ENCODE peak calls at places on chromosomes 6 and 20, in six cellular contexts. One of them, this sample, is unnamed. For H3K4me1, the result is how much of the 10 kb centered on the place peaks cover.

GRCh38 chr6:132763269-132763668 is 5.6 kb upstream of the VNN2 start:
- DNase-seq in mammary epithelial cell: no peak
- DNase-seq in endothelial cell of umbilical vein: no peak
- DNase-seq in DND-41: peak
- DNase-seq in GM23338: peak
- DNase-seq in HCT116: no peak
- DNase-seq in this sample: no peak

GRCh38 chr6:139983555-139984276 is 609.3 kb upstream of the CITED2 start:
- DNase-seq in mammary epithelial cell: no peak
- DNase-seq in endothelial cell of umbilical vein: no peak
- DNase-seq in DND-41: no peak
- DNase-seq in GM23338: no peak
- DNase-seq in HCT116: no peak
- DNase-seq in this sample: no peak

GRCh38 chr6:81753709-81754678 is 1.5 kb upstream of the TENT5A start:
- DNase-seq in mammary epithelial cell: peak
- DNase-seq in endothelial cell of umbilical vein: peak
- DNase-seq in DND-41: no peak
- DNase-seq in GM23338: peak
- DNase-seq in HCT116: peak
- DNase-seq in this sample: no peak

GRCh38 chr6:3610206-3610605 is 141.3 kb downstream of the PXDC1 start:
- DNase-seq in mammary epithelial cell: peak
- DNase-seq in endothelial cell of umbilical vein: peak
- DNase-seq in DND-41: no peak
- DNase-seq in GM23338: no peak
- DNase-seq in HCT116: no peak
- DNase-seq in this sample: peak

GRCh38 chr6:11654876-11655275 is 117.3 kb downstream of the TMEM170B start:
- DNase-seq in mammary epithelial cell: no peak
- DNase-seq in endothelial cell of umbilical vein: peak
- DNase-seq in DND-41: no peak
- DNase-seq in GM23338: no peak
- DNase-seq in HCT116: no peak
- DNase-seq in this sample: no peak

GRCh38 chr6:37547564-37548061 is 47.9 kb upstream of the CCDC167 start:
- DNase-seq in mammary epithelial cell: peak
- DNase-seq in endothelial cell of umbilical vein: peak
- DNase-seq in DND-41: no peak
- DNase-seq in GM23338: no peak
- DNase-seq in HCT116: no peak
- DNase-seq in this sample: peak

GRCh38 chr6:17101422-17102257 is at the start of gene STMND1:
- DNase-seq in mammary epithelial cell: peak
- DNase-seq in endothelial cell of umbilical vein: peak
- DNase-seq in DND-41: no peak
- DNase-seq in GM23338: peak
- DNase-seq in HCT116: no peak
- DNase-seq in this sample: no peak

GRCh38 chr6:116088946-116089345 is 11.7 kb upstream of the NT5DC1 start:
- DNase-seq in mammary epithelial cell: no peak
- DNase-seq in endothelial cell of umbilical vein: no peak
- DNase-seq in DND-41: no peak
- DNase-seq in GM23338: no peak
- DNase-seq in HCT116: no peak
- DNase-seq in this sample: no peak

GRCh38 chr6:63558270-63558669 is 14.0 kb upstream of the LOC128125822 start:
- DNase-seq in mammary epithelial cell: no peak
- DNase-seq in endothelial cell of umbilical vein: no peak
- DNase-seq in DND-41: no peak
- DNase-seq in GM23338: no peak
- DNase-seq in HCT116: no peak
- DNase-seq in this sample: no peak

GRCh38 chr6:5968817-5969726 is 37.7 kb downstream of the NRN1 start:
- DNase-seq in mammary epithelial cell: peak
- DNase-seq in endothelial cell of umbilical vein: peak
- DNase-seq in DND-41: no peak
- DNase-seq in GM23338: peak
- DNase-seq in HCT116: peak
- DNase-seq in this sample: no peak

GRCh38 chr6:156919370-156919769 is 142.2 kb downstream of the ARID1B start:
- DNase-seq in mammary epithelial cell: no peak
- DNase-seq in endothelial cell of umbilical vein: no peak
- DNase-seq in DND-41: no peak
- DNase-seq in GM23338: no peak
- DNase-seq in HCT116: no peak
- DNase-seq in this sample: no peak

GRCh38 chr6:13908955-13909381 is 15.8 kb upstream of the RNF182 start:
- DNase-seq in mammary epithelial cell: peak
- DNase-seq in endothelial cell of umbilical vein: peak
- DNase-seq in DND-41: peak
- DNase-seq in GM23338: peak
- DNase-seq in HCT116: peak
- DNase-seq in this sample: no peak

DNA sequence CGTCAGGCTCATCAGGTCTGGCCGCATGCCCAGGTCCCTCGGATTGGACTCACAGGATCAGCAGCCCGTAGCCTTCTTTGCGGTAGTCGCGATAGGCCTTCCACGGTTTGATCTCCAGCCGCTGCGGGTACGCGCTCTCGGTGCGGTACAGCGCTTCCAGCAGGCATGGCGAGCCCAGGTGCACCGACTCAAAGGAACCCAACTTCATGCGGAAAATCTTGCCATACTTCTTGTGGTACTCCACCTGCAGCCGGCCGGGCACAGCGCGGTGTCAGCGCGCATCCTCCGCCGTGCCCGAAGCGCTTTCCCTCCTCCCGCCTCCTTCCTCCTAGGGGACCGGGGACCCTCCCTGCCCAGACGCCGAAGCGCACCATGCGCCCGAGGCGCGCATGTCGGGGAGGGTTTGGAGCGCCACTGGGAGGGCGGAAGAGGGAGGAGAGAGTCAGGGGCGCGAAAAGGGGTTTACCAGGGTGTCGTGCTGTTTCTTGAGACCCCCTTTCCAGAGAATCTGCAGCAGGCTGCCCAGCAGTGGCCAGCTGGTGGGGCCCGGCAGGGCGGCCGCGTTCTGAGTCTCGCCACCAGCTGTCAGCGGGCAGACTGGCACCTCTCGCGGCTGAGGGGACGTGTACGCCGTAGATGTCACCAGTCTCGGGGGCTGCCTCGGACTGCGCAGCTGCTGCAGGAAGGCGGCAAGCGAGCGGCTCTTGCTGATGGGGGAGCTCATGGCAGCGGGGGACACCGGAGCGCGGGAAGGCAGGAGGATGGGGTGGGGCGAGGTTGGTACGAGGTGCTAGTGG is 732 bp downstream of the CYP24A1 start:
- DNase-seq in mammary epithelial cell: peak
- DNase-seq in endothelial cell of umbilical vein: no peak
- DNase-seq in DND-41: no peak
- DNase-seq in GM23338: peak
- DNase-seq in HCT116: no peak
- DNase-seq in this sample: no peak
- TF ChIP-seq EZH2 in mammary epithelial cell: no peak
- TF ChIP-seq EZH2 in endothelial cell of umbilical vein: no peak
- TF ChIP-seq EZH2 in DND-41: no peak
- TF ChIP-seq EZH2 in GM23338: peak
- TF ChIP-seq EZH2 in HCT116: no peak
- TF ChIP-seq EZH2 in this sample: no peak

GRCh38 chr6:53171605-53172467 is 23.2 kb upstream of the GCM1 start:
- DNase-seq in mammary epithelial cell: peak
- DNase-seq in endothelial cell of umbilical vein: peak
- DNase-seq in DND-41: peak
- DNase-seq in GM23338: peak
- DNase-seq in HCT116: peak
- DNase-seq in this sample: no peak
- H2AFZ ChIP-seq in mammary epithelial cell: no peak
- H2AFZ ChIP-seq in endothelial cell of umbilical vein: no peak
- H2AFZ ChIP-seq in DND-41: no peak
- H2AFZ ChIP-seq in GM23338: no peak
- H2AFZ ChIP-seq in HCT116: peak
- H2AFZ ChIP-seq in this sample: no peak

GRCh38 chr6:143697401-143697800 is 19.6 kb downstream of the PHACTR2 start:
- DNase-seq in mammary epithelial cell: no peak
- DNase-seq in endothelial cell of umbilical vein: peak
- DNase-seq in DND-41: no peak
- DNase-seq in GM23338: no peak
- DNase-seq in HCT116: no peak
- DNase-seq in this sample: no peak

GRCh38 chr6:143694560-143694959 is 16.8 kb downstream of the PHACTR2 start:
- DNase-seq in mammary epithelial cell: peak
- DNase-seq in endothelial cell of umbilical vein: peak
- DNase-seq in DND-41: no peak
- DNase-seq in GM23338: no peak
- DNase-seq in HCT116: no peak
- DNase-seq in this sample: no peak

GRCh38 chr6:143695106-143696059 is 17.6 kb downstream of the PHACTR2 start:
- DNase-seq in mammary epithelial cell: no peak
- DNase-seq in endothelial cell of umbilical vein: peak
- DNase-seq in DND-41: no peak
- DNase-seq in GM23338: no peak
- DNase-seq in HCT116: no peak
- DNase-seq in this sample: no peak

GRCh38 chr6:143698329-143698728 is 20.6 kb downstream of the PHACTR2 start:
- DNase-seq in mammary epithelial cell: no peak
- DNase-seq in endothelial cell of umbilical vein: no peak
- DNase-seq in DND-41: no peak
- DNase-seq in GM23338: no peak
- DNase-seq in HCT116: no peak
- DNase-seq in this sample: no peak

DNA sequence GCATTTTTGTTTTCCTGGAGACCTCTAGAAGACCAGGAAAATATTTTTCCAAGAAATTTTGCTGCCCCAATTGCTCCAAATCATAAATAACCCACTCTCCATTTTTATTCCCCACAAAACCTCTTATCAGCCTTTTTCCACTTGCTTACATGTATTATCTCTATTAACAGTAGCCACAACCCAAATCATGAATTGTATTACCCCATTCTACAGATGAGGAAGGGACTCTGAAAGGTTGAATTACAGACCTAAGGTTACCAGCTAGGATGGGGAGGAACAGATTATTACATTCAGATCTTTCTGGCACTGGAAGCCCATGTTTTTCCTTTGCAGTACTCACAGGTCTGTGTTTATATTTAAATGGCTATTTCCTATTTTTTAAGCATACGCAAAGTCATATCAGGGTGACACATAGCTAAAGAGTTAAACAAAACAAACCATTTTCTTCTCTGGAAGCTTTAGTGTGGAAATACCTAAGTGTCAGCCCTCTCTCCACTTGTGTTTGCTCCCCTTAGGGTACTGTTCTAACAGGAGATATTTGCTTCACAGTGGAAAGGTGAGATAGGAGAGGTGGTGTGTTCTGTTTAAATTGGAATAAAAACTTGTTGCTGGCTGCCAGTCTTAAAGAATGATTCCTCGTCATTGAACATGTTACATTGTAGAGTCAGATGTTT is 18.7 kb downstream of the PHACTR2 start:
- DNase-seq in mammary epithelial cell: no peak
- DNase-seq in endothelial cell of umbilical vein: peak
- DNase-seq in DND-41: no peak
- DNase-seq in GM23338: no peak
- DNase-seq in HCT116: no peak
- DNase-seq in this sample: no peak
- H3K4me1 ChIP-seq in mammary epithelial cell: under half
- H3K4me1 ChIP-seq in endothelial cell of umbilical vein: half or more
- H3K4me1 ChIP-seq in DND-41: under half
- H3K4me1 ChIP-seq in GM23338: half or more
- H3K4me1 ChIP-seq in HCT116: under half
- H3K4me1 ChIP-seq in this sample: under half

GRCh38 chr20:40689943-40690835 is 1.2 kb upstream of the MAFB start:
- DNase-seq in mammary epithelial cell: peak
- DNase-seq in endothelial cell of umbilical vein: peak
- DNase-seq in DND-41: peak
- DNase-seq in GM23338: peak
- DNase-seq in HCT116: peak
- DNase-seq in this sample: peak
- TF ChIP-seq EZH2 in mammary epithelial cell: no peak
- TF ChIP-seq EZH2 in endothelial cell of umbilical vein: peak
- TF ChIP-seq EZH2 in DND-41: no peak
- TF ChIP-seq EZH2 in GM23338: peak
- TF ChIP-seq EZH2 in HCT116: no peak
- TF ChIP-seq EZH2 in this sample: no peak

DNA sequence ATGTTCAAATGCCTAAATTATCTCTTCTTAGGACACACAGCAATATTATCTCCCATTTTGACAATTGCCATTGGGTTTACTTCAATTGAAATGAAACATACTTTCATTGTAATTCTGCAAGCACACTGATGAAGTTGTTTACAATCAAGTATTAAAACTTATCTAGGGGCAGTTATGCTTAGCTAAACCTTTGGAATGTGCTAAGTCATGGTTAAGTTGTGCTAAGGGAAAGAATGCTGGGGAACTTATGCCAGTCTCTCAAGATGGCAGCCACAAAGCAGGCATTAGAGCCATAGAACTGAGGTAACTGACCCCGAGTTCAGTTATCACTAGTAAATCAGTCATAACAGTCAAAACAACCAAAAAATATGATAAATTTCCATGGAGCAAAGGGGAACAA is 59.1 kb upstream of the NT5E start:
- DNase-seq in mammary epithelial cell: no peak
- DNase-seq in endothelial cell of umbilical vein: no peak
- DNase-seq in DND-41: no peak
- DNase-seq in GM23338: no peak
- DNase-seq in HCT116: no peak
- DNase-seq in this sample: no peak
- H2AFZ ChIP-seq in mammary epithelial cell: peak
- H2AFZ ChIP-seq in endothelial cell of umbilical vein: no peak
- H2AFZ ChIP-seq in DND-41: no peak
- H2AFZ ChIP-seq in GM23338: peak
- H2AFZ ChIP-seq in HCT116: no peak
- H2AFZ ChIP-seq in this sample: peak